ENCODE peak calls at places on chromosome 17, in four cellular contexts. One of them, this sample, is unnamed.

GRCh38 chr17:63293310-63293709 is 152.8 kb downstream of the CYB561 start:
- DNase-seq in ACHN: no peak
- DNase-seq in GM04504: peak
- DNase-seq in endothelial cell: no peak
- DNase-seq in this sample: peak

GRCh38 chr17:142102-142661 is 4.8 kb downstream of the SCGB1C2 start:
- DNase-seq in ACHN: no peak
- DNase-seq in GM04504: no peak
- DNase-seq in endothelial cell: peak
- DNase-seq in this sample: peak

GRCh38 chr17:49523706-49524472 is 28.8 kb downstream of the NGFR start:
- DNase-seq in ACHN: no peak
- DNase-seq in GM04504: no peak
- DNase-seq in endothelial cell: no peak
- DNase-seq in this sample: peak

GRCh38 chr17:35809855-35810461 is 674 bp downstream of the TAF15 start:
- DNase-seq in ACHN: peak
- DNase-seq in GM04504: no peak
- DNase-seq in endothelial cell: no peak
- DNase-seq in this sample: no peak

GRCh38 chr17:1110844-1111598 is 68.8 kb downstream of the ABR start:
- DNase-seq in ACHN: peak
- DNase-seq in GM04504: peak
- DNase-seq in endothelial cell: no peak
- DNase-seq in this sample: peak

GRCh38 chr17:694239-694638 is 20.4 kb downstream of the VPS53 start:
- DNase-seq in ACHN: peak
- DNase-seq in GM04504: peak
- DNase-seq in endothelial cell: no peak
- DNase-seq in this sample: peak

GRCh38 chr17:29005936-29006438 is at the start of gene SEZ6:
- DNase-seq in ACHN: peak
- DNase-seq in GM04504: peak
- DNase-seq in endothelial cell: peak
- DNase-seq in this sample: peak

GRCh38 chr17:58692239-58693055 is at the start of gene RAD51C:
- DNase-seq in ACHN: peak
- DNase-seq in GM04504: peak
- DNase-seq in endothelial cell: peak
- DNase-seq in this sample: peak

GRCh38 chr17:63480192-63480784 is 3.4 kb downstream of the ACE start:
- DNase-seq in ACHN: no peak
- DNase-seq in GM04504: no peak
- DNase-seq in endothelial cell: no peak
- DNase-seq in this sample: no peak

GRCh38 chr17:77327566-77328463 is 187.0 kb downstream of the SEC14L1 start:
- DNase-seq in ACHN: no peak
- DNase-seq in GM04504: no peak
- DNase-seq in endothelial cell: no peak
- DNase-seq in this sample: no peak